ENCODE peak calls at places on chromosomes 5 and 9, in four cellular contexts. T is naive thymus-derived CD8-positive, alpha-beta T cell; D is NCI-H460; E is GM04503. P is an unnamed sample.

GRCh38 chr5:95836544-95836943 is 14.0 kb upstream of the GLRX start:
- DNase-seq in T (no peak), D (no peak), E (no peak), P (no peak)

GRCh38 chr5:134547579-134547978 is 22.1 kb downstream of the JADE2 start:
- DNase-seq in T (no peak), D (no peak), E (peak), P (no peak)

GRCh38 chr5:137051165-137051564 is 448.0 kb downstream of the SPOCK1 start:
- DNase-seq in T (no peak), D (no peak), E (no peak), P (peak)

GRCh38 chr5:53397141-53397794 is 83.2 kb upstream of the FST start:
- DNase-seq in T (no peak), D (no peak), E (no peak), P (no peak)

GRCh38 chr9:34454571-34455065 is 3.8 kb downstream of the FAM219A start:
- DNase-seq in T (no peak), D (no peak), E (peak), P (peak)

GRCh38 chr5:147403659-147404640 is 105.9 kb downstream of the DPYSL3 start:
- DNase-seq in T (no peak), D (peak), E (peak), P (no peak)

GRCh38 chr9:19085295-19085694 is 17.4 kb downstream of the HAUS6 start:
- DNase-seq in T (peak), D (peak), E (no peak), P (peak)

GRCh38 chr9:106146886-106147285 is 452.5 kb downstream of the TMEM38B start:
- DNase-seq in T (no peak), D (no peak), E (no peak), P (no peak)

GRCh38 chr9:94084314-94084713 is at the start of gene PTPDC1:
- DNase-seq in T (no peak), D (peak), E (no peak), P (peak)

GRCh38 chr5:154713615-154714125 is 41.5 kb upstream of the LARP1 start:
- DNase-seq in T (no peak), D (no peak), E (no peak), P (no peak)

GRCh38 chr5:53399921-53400697 is 80.3 kb upstream of the FST start:
- DNase-seq in T (no peak), D (no peak), E (peak), P (no peak)

GRCh38 chr5:113240032-113240431 is 194.8 kb downstream of the TSSK1B start:
- DNase-seq in T (no peak), D (no peak), E (no peak), P (no peak)

GRCh38 chr5:126812199-126812570 is 35.2 kb downstream of the LMNB1 start:
- DNase-seq in T (no peak), D (no peak), E (no peak), P (no peak)

GRCh38 chr5:138179277-138179857 is 455 bp downstream of the KIF20A start:
- DNase-seq in T (no peak), D (no peak), E (no peak), P (no peak)

GRCh38 chr9:82466616-82467251 is 478.2 kb downstream of the SPATA31D1 start:
- DNase-seq in T (no peak), D (no peak), E (no peak), P (peak)

GRCh38 chr9:107176701-107177100 is 106.4 kb upstream of the RAD23B start:
- DNase-seq in T (no peak), D (no peak), E (peak), P (no peak)

GRCh38 chr9:37918665-37919165 is 14.8 kb upstream of the SLC25A51 start:
- DNase-seq in T (no peak), D (no peak), E (no peak), P (no peak)

GRCh38 chr5:170557314-170557713 is 53.5 kb downstream of the KCNIP1 start:
- DNase-seq in T (no peak), D (no peak), E (no peak), P (no peak)

GRCh38 chr9:107213561-107214028 is 69.5 kb upstream of the RAD23B start:
- DNase-seq in T (peak), D (peak), E (peak), P (no peak)

GRCh38 chr9:95003694-95004451 is 277.4 kb downstream of the AOPEP start:
- DNase-seq in T (no peak), D (no peak), E (no peak), P (peak)

GRCh38 chr5:18553269-18553668 is 919.0 kb downstream of the TAF11L14 start:
- DNase-seq in T (no peak), D (peak), E (no peak), P (no peak)

GRCh38 chr5:157478726-157479125 is 18.7 kb downstream of the NIPAL4 start:
- DNase-seq in T (no peak), D (no peak), E (no peak), P (no peak)

GRCh38 chr9:98811051-98811650 is 3.7 kb downstream of the GALNT12 start:
- DNase-seq in T (no peak), D (no peak), E (peak), P (no peak)

GRCh38 chr5:142684508-142685031 is 1.3 kb downstream of the FGF1 start:
- DNase-seq in T (no peak), D (no peak), E (no peak), P (peak)

GRCh38 chr5:97229196-97229595 is 46.1 kb upstream of the RIOK2 start:
- DNase-seq in T (no peak), D (no peak), E (no peak), P (no peak)

GRCh38 chr9:120740135-120740534 is 25.9 kb upstream of the MEGF9 start:
- DNase-seq in T (no peak), D (no peak), E (no peak), P (no peak)

GRCh38 chr5:191949-192690 is 825 bp downstream of the LRRC14B start:
- DNase-seq in T (no peak), D (no peak), E (no peak), P (no peak)

P was measured in H7.